ENCODE peak calls at places on chromosomes 3 and 15, in nine cellular contexts. Y is GM23248, V is MM.1S, L is hepatocyte, S is GM23338, U is PC-3, J is OCI-LY7, P is PC-9, H is HCT116. B is an unnamed sample. For H3K9me2, the result is how much of the 10 kb centered on the place peaks cover.

GRCh38 chr15:23422099-23422945 is 24.7 kb downstream of the GOLGA6L2 start:
- DNase-seq in Y (no peak), V (no peak), L (no peak), S (no peak), U (no peak), J (no peak), P (no peak), H (no peak), B (no peak)

GRCh38 chr15:39583586-39584265 is 2.8 kb downstream of the THBS1 start:
- DNase-seq in Y (peak), V (peak), L (peak), S (peak), U (peak), J (no peak), P (no peak), H (no peak), B (peak)

GRCh38 chr3:126678691-126679317 is 23.9 kb upstream of the TXNRD3 start:
- DNase-seq in Y (no peak), V (peak), L (no peak), S (peak), U (no peak), J (peak), P (no peak), H (no peak), B (no peak)

GRCh38 chr15:71570736-71571135 is 239.6 kb upstream of the NR2E3 start:
- DNase-seq in Y (no peak), V (no peak), L (no peak), S (no peak), U (no peak), J (no peak), P (no peak), H (no peak), B (no peak)

GRCh38 chr3:85710490-85710889 is 751.7 kb downstream of the CADM2 start:
- DNase-seq in Y (peak), V (no peak), L (no peak), S (no peak), U (peak), J (no peak), P (no peak), H (no peak), B (no peak)

GRCh38 chr3:142275856-142276255 is 50.5 kb upstream of the GK5 start:
- DNase-seq in Y (peak), V (no peak), L (no peak), S (no peak), U (peak), J (no peak), P (peak), H (no peak), B (no peak)

GRCh38 chr3:143674100-143674968 is 173.9 kb downstream of the SLC9A9 start:
- DNase-seq in Y (peak), V (peak), L (peak), S (peak), U (peak), J (peak), P (peak), H (peak), B (peak)

GRCh38 chr15:53830707-53831386 is 71.4 kb upstream of the WDR72 start:
- DNase-seq in Y (no peak), V (no peak), L (peak), S (no peak), U (no peak), J (no peak), P (no peak), H (no peak), B (no peak)

GRCh38 chr3:46360904-46361303 is 7.0 kb downstream of the CCR2 start:
- DNase-seq in Y (no peak), V (no peak), L (no peak), S (no peak), U (no peak), J (no peak), P (no peak), H (no peak), B (no peak)

GRCh38 chr3:29475854-29476253 is 195.0 kb downstream of the RBMS3 start:
- DNase-seq in Y (no peak), V (no peak), L (no peak), S (peak), U (no peak), J (no peak), P (no peak), H (no peak), B (no peak)

GRCh38 chr15:71674354-71674753 is 136.0 kb upstream of the NR2E3 start:
- DNase-seq in Y (no peak), V (no peak), L (no peak), S (no peak), U (no peak), J (no peak), P (no peak), H (no peak), B (no peak)

GRCh38 chr15:89192136-89192535 is 29.2 kb downstream of the RLBP1 start:
- DNase-seq in Y (no peak), V (no peak), L (no peak), S (no peak), U (no peak), J (no peak), P (no peak), H (no peak), B (no peak)

GRCh38 chr15:40911139-40911538 is 16.9 kb downstream of the VPS18 start:
- DNase-seq in Y (no peak), V (no peak), L (peak), S (peak), U (no peak), J (no peak), P (no peak), H (no peak), B (no peak)

GRCh38 chr3:112979244-112979832 is 4.4 kb upstream of the CD200R1 start:
- DNase-seq in Y (peak), V (peak), L (peak), S (peak), U (peak), J (peak), P (no peak), H (peak), B (peak)

GRCh38 chr15:60541784-60542617 is 63.1 kb upstream of the ICE2 start:
- DNase-seq in Y (no peak), V (no peak), L (no peak), S (no peak), U (no peak), J (no peak), P (no peak), H (no peak), B (no peak)

GRCh38 chr3:42052867-42053351 is 38.2 kb upstream of the TRAK1 start:
- DNase-seq in Y (peak), V (no peak), L (peak), S (no peak), U (no peak), J (no peak), P (no peak), H (no peak), B (no peak)

GRCh38 chr3:131728898-131729297 is 226.1 kb upstream of the MRPL3 start:
- DNase-seq in Y (peak), V (no peak), L (no peak), S (no peak), U (peak), J (no peak), P (peak), H (no peak), B (no peak)

GRCh38 chr3:167740961-167741587 is 5.6 kb downstream of the SERPINI1 start:
- DNase-seq in Y (peak), V (peak), L (peak), S (peak), U (peak), J (peak), P (no peak), H (peak), B (peak)

GRCh38 chr3:17407576-17407975 is 334.9 kb downstream of the TBC1D5 start:
- DNase-seq in Y (peak), V (no peak), L (no peak), S (no peak), U (no peak), J (no peak), P (no peak), H (no peak), B (no peak)
- H3K4me3 ChIP-seq in Y (no peak), V (no peak), L (no peak), S (no peak), U (no peak), J (no peak), P (no peak), H (no peak), B (no peak)

GRCh38 chr3:49712631-49713317 is 6.7 kb downstream of the AMIGO3 start:
- DNase-seq in Y (no peak), V (no peak), L (no peak), S (peak), U (no peak), J (no peak), P (no peak), H (no peak), B (no peak)
- H3K9me2 ChIP-seq in Y (under half), V (under half), L (under half), S (under half), U (under half), J (under half), P (under half), H (under half), B (under half)

DNA sequence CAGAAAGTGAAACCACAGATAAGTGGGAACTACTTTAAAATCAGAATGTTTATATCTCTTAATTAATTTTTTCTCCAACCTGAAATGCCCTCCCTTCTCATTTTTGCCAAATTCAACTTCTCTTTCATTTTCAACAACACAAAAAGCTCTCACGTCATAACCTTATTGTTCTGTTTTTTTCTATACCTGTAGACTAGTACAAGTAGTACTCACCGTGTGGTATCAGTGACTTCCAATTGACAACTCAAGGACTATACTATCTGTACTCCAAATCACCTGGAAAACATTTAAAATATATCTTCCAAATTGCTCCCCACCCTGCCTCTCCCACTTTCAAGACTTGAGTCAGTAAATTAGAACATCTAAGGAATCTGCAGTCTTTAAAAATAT is 72.8 kb upstream of the ZNF280D start:
- DNase-seq in Y (no peak), V (no peak), L (no peak), S (no peak), U (no peak), J (no peak), P (no peak), H (no peak), B (no peak)
- H3K4me3 ChIP-seq in Y (peak), V (no peak), L (no peak), S (no peak), U (peak), J (peak), P (peak), H (peak), B (peak)

GRCh38 chr3:124772081-124772831 is 42.0 kb downstream of the UMPS start:
- DNase-seq in Y (peak), V (no peak), L (peak), S (no peak), U (no peak), J (no peak), P (no peak), H (no peak), B (no peak)

GRCh38 chr3:124770341-124771082 is 40.3 kb downstream of the UMPS start:
- DNase-seq in Y (no peak), V (peak), L (peak), S (no peak), U (no peak), J (no peak), P (no peak), H (no peak), B (no peak)

GRCh38 chr3:124768812-124769211 is 38.6 kb downstream of the UMPS start:
- DNase-seq in Y (peak), V (peak), L (peak), S (peak), U (peak), J (no peak), P (no peak), H (no peak), B (peak)

GRCh38 chr3:124769462-124769861 is 39.2 kb downstream of the UMPS start:
- DNase-seq in Y (no peak), V (no peak), L (no peak), S (no peak), U (no peak), J (no peak), P (no peak), H (no peak), B (no peak)

GRCh38 chr3:124771083-124771445 is 40.8 kb downstream of the UMPS start:
- DNase-seq in Y (no peak), V (peak), L (no peak), S (no peak), U (no peak), J (no peak), P (no peak), H (no peak), B (no peak)
- H3K9me2 ChIP-seq in Y (under half), V (under half), L (under half), S (under half), U (under half), J (under half), P (under half), H (under half), B (under half)

DNA sequence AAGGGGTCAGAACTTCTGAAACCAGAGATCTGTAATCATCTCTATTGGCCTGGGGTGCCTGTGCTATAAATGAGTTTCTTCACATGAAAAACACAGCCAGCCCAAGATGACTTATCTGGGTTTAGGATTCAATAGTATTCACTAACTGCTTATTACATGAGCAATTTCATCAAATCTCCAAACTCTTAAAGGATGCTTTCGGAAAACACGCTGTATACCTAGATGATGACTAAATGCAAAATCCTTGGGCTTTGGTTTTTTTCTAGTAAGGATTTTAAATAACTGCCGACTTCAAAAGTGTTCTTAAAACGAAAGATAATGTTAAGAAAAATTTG is 18.4 kb downstream of the TMEM43 start:
- DNase-seq in Y (peak), V (no peak), L (no peak), S (no peak), U (no peak), J (no peak), P (no peak), H (no peak), B (no peak)
- H3K4me3 ChIP-seq in Y (peak), V (no peak), L (no peak), S (no peak), U (no peak), J (no peak), P (no peak), H (no peak), B (no peak)

DNA sequence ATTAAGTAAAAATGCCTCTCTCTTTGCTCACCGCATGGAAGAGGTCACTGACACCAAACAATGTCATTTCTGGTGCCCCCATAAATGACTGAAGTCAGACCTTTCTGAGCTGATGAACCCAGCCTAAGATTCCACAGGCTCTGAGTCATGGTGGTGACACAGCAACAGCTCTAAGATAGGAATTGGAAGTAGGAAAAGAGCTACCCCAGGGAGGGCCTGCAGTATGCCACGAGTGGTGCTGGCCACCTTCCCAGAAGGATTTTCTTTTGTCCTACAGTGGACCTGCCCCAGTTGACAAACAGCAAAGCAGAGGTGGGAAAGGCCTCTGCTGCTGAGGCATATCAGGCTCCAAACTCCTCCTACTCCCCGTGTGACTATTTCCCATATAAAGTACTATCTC is 208.1 kb downstream of the MINAR1 start:
- DNase-seq in Y (peak), V (no peak), L (peak), S (no peak), U (peak), J (no peak), P (peak), H (peak), B (no peak)
- H3K9me2 ChIP-seq in Y (under half), V (under half), L (under half), S (under half), U (under half), J (under half), P (under half), H (under half), B (under half)

GRCh38 chr3:177382944-177383343 is 185.7 kb upstream of the TBL1XR1 start:
- DNase-seq in Y (no peak), V (no peak), L (no peak), S (no peak), U (no peak), J (no peak), P (no peak), H (no peak), B (no peak)
- H3K4me3 ChIP-seq in Y (no peak), V (no peak), L (no peak), S (no peak), U (no peak), J (no peak), P (no peak), H (no peak), B (no peak)

B was measured in Karpas-422.